ENCODE peak calls at places on chromosomes 16 and 17, in seven cellular contexts. Y, C, I, S, F, O and B are unnamed samples.

GRCh38 chr17:75925103-75925502 is 15.7 kb downstream of the FBF1 start:
- DNase-seq in Y (no peak), C (no peak), I (no peak), S (no peak), F (no peak), O (no peak), B (no peak)

GRCh38 chr16:10514369-10515055 is 65.9 kb downstream of the EMP2 start:
- DNase-seq in Y (peak), C (peak), I (peak), S (no peak), F (peak), O (peak), B (peak)

GRCh38 chr17:29219378-29220047 is 27.1 kb upstream of the CRYBA1 start:
- DNase-seq in Y (peak), C (peak), I (peak), S (peak), F (peak), O (peak), B (peak)

GRCh38 chr17:20095366-20096080 is 86.4 kb downstream of the SPECC1 start:
- DNase-seq in Y (peak), C (peak), I (peak), S (peak), F (peak), O (no peak), B (peak)

GRCh38 chr16:89478576-89479221 is 11.7 kb downstream of the ANKRD11 start:
- DNase-seq in Y (peak), C (no peak), I (peak), S (no peak), F (peak), O (no peak), B (peak)

GRCh38 chr16:53022374-53022773 is 30.3 kb downstream of the CHD9NB start:
- DNase-seq in Y (peak), C (peak), I (peak), S (peak), F (peak), O (peak), B (peak)

GRCh38 chr17:44119798-44120197 is 3.6 kb downstream of the HDAC5 start:
- DNase-seq in Y (no peak), C (no peak), I (no peak), S (no peak), F (no peak), O (no peak), B (no peak)

GRCh38 chr16:35750157-35750689 is 2290.8 kb downstream of the TP53TG3F start:
- DNase-seq in Y (no peak), C (no peak), I (no peak), S (no peak), F (no peak), O (no peak), B (no peak)

GRCh38 chr16:19446300-19446846 is 28.7 kb downstream of the TMC5 start:
- DNase-seq in Y (no peak), C (no peak), I (no peak), S (no peak), F (no peak), O (no peak), B (no peak)

GRCh38 chr16:50933257-50933656 is 191.4 kb downstream of the CYLD start:
- DNase-seq in Y (no peak), C (no peak), I (no peak), S (no peak), F (no peak), O (no peak), B (no peak)

GRCh38 chr17:44097110-44097810 is 26.2 kb downstream of the HDAC5 start:
- DNase-seq in Y (no peak), C (no peak), I (peak), S (no peak), F (peak), O (no peak), B (peak)

GRCh38 chr16:85055503-85056210 is 28.1 kb downstream of the KIAA0513 start:
- DNase-seq in Y (peak), C (no peak), I (peak), S (no peak), F (peak), O (no peak), B (peak)

DNA sequence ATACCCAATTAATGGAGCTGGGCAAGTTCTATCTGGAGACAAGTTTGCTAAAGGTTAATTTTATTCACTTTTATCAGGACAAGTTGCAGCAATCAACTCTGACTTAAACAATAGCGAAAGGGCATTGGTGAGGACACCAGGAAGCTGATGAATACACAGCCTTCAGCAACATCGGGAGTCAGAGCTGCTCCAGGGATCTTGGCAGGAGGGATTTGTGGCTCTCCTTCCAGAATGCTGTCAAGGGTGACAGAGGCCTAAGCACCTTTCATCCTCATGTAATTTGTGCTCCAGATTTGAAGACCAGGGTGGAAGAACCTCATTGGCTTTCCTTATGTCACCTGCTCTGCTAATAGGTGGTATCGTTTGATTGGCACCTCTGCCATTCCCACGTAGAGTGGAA is 485.6 kb downstream of the NPIPA7 start:
- DNase-seq in Y (no peak), C (no peak), I (no peak), S (no peak), F (no peak), O (no peak), B (no peak)
- H2BK120ac ChIP-seq in Y (no peak), C (no peak), I (no peak), S (no peak), F (no peak), O (no peak), B (no peak)

DNA sequence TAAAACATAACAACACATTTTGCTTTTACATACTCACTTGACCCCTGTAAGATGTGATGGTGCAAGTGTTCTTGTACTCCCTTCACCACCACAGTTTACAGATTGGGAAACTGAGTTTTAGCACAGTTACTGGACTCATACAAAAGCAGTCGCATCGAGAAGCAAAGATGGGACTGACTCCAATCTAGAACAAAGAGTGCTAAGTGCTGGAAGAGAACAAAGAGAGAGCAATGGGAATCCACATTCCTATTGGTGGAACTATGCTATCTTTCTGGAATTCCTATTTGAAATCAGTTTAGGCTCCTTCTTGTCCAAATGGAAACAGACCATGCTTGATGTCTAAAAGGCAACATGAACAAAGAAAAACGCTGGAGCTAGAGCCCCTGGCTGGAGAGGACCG is 9.1 kb downstream of the TOM1L2 start:
- DNase-seq in Y (no peak), C (no peak), I (no peak), S (no peak), F (no peak), O (no peak), B (no peak)
- H2BK5ac ChIP-seq in Y (no peak), C (no peak), I (no peak), S (no peak), F (no peak), O (no peak), B (no peak)

GRCh38 chr16:66594739-66595138 is 9.8 kb upstream of the CMTM3 start:
- DNase-seq in Y (no peak), C (no peak), I (no peak), S (no peak), F (no peak), O (no peak), B (peak)
- H2BK120ac ChIP-seq in Y (no peak), C (no peak), I (no peak), S (no peak), F (no peak), O (no peak), B (no peak)

GRCh38 chr16:72131036-72131435 is 37.4 kb downstream of the DHX38 start:
- DNase-seq in Y (peak), C (no peak), I (no peak), S (no peak), F (no peak), O (no peak), B (no peak)
- H2BK5ac ChIP-seq in Y (no peak), C (no peak), I (no peak), S (no peak), F (no peak), O (no peak), B (no peak)

DNA sequence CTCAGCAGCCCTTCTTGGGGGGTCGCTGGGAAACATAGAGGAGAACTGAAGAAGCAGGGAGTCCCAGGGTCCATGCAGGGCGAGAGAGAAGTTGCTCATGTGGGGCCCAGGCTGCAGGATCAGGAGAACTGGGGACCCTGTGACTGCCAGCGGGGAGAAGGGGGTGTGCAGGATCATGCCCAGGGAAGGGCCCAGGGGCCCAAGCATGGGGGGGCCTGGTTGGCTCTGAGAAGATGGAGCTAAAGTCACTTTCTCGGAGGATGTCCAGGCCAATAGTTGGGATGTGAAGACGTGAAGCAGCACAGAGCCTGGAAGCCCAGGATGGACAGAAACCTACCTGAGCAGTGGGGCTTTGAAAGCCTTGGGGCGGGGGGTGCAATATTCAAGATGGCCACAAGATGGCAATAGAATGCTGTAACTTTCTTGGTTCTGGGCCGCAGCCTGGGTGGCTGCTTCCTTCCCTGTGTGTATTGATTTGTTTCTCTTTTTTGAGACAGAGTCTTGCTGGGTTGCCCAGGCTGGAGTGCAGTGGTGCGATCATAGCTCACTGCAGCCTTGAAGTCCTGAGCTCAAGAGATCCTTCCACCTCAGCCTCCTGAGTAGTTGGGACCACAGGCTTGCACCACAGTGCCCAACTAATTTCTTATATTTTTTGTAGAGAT is 3.4 kb downstream of the STH start:
- DNase-seq in Y (peak), C (peak), I (peak), S (peak), F (peak), O (peak), B (peak)
- H2BK120ac ChIP-seq in Y (no peak), C (no peak), I (no peak), S (no peak), F (no peak), O (no peak), B (no peak)

GRCh38 chr16:1554826-1555445 is 21.5 kb downstream of the TMEM204 start:
- DNase-seq in Y (no peak), C (no peak), I (no peak), S (no peak), F (no peak), O (no peak), B (no peak)

GRCh38 chr16:1552129-1552528 is 18.7 kb downstream of the TMEM204 start:
- DNase-seq in Y (no peak), C (no peak), I (no peak), S (no peak), F (no peak), O (no peak), B (no peak)

GRCh38 chr16:1557074-1557473 is 23.6 kb downstream of the TMEM204 start:
- DNase-seq in Y (no peak), C (no peak), I (no peak), S (no peak), F (no peak), O (no peak), B (no peak)

GRCh38 chr16:1556254-1556653 is 22.8 kb downstream of the TMEM204 start:
- DNase-seq in Y (no peak), C (no peak), I (no peak), S (no peak), F (no peak), O (no peak), B (no peak)

GRCh38 chr16:1553976-1554825 is 20.7 kb downstream of the TMEM204 start:
- DNase-seq in Y (no peak), C (no peak), I (no peak), S (no peak), F (no peak), O (no peak), B (no peak)
- H2BK5ac ChIP-seq in Y (no peak), C (no peak), I (no peak), S (no peak), F (no peak), O (no peak), B (no peak)

GRCh38 chr16:87119748-87120147 is 197.4 kb downstream of the C16orf95 start:
- DNase-seq in Y (no peak), C (no peak), I (no peak), S (no peak), F (no peak), O (no peak), B (no peak)

GRCh38 chr16:87117936-87118335 is 199.3 kb downstream of the C16orf95 start:
- DNase-seq in Y (no peak), C (no peak), I (no peak), S (no peak), F (no peak), O (no peak), B (no peak)

GRCh38 chr16:87119168-87119567 is 198.0 kb downstream of the C16orf95 start:
- DNase-seq in Y (no peak), C (no peak), I (no peak), S (no peak), F (no peak), O (no peak), B (no peak)

GRCh38 chr16:87115646-87116045 is 201.5 kb downstream of the C16orf95 start:
- DNase-seq in Y (no peak), C (no peak), I (no peak), S (no peak), F (no peak), O (no peak), B (no peak)

DNA sequence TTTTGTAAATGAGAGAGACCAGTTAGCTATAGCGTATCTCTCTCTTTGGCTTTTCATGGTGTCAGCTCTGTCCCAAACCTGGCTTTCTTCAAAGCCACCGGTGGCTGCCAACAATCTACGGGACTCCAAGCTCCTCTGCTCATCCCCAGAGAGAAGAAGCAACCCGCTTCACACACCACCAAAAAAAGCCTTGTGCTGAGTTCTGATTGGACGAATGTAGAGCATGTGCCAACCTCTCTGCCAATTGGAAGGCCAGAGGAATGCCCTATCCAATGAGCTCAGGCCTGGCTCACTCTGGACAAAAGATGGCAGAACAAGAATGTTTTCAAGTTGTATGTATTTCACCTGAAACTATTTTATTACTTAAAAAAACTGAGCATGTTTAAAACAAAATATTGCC is 202.4 kb downstream of the C16orf95 start:
- DNase-seq in Y (no peak), C (no peak), I (no peak), S (no peak), F (no peak), O (no peak), B (no peak)
- H2BK120ac ChIP-seq in Y (no peak), C (no peak), I (no peak), S (no peak), F (no peak), O (no peak), B (no peak)

GRCh38 chr16:88390760-88391496 is 8.2 kb downstream of the ZNF469 start:
- DNase-seq in Y (no peak), C (no peak), I (no peak), S (no peak), F (no peak), O (no peak), B (no peak)
- H2BK5ac ChIP-seq in Y (no peak), C (no peak), I (no peak), S (no peak), F (no peak), O (no peak), B (no peak)